ENCODE peak calls at places on chromosomes 2 and 18, in eight cellular contexts. One of them, this sample, is unnamed. For H3K27me3, the result is how much of the 10 kb centered on the place peaks cover.

GRCh38 chr2:107595749-107596148 is 230.9 kb upstream of the RGPD4 start:
- DNase-seq in lung: no peak
- DNase-seq in neuronal stem cell: no peak
- DNase-seq in NT2/D1: no peak
- DNase-seq in brain microvascular endothelial cell: peak
- DNase-seq in pancreas: no peak
- DNase-seq in bronchial epithelial cell: peak
- DNase-seq in body of pancreas: no peak
- DNase-seq in this sample: no peak

GRCh38 chr18:77218642-77219041 is 31.0 kb upstream of the GALR1 start:
- DNase-seq in pancreas: no peak
- DNase-seq in NT2/D1: no peak
- DNase-seq in brain microvascular endothelial cell: no peak
- DNase-seq in body of pancreas: no peak
- DNase-seq in lung: no peak
- DNase-seq in neuronal stem cell: no peak
- DNase-seq in bronchial epithelial cell: no peak
- DNase-seq in this sample: no peak

GRCh38 chr18:39173022-39173421 is 1607.4 kb upstream of the CELF4 start:
- DNase-seq in neuronal stem cell: no peak
- DNase-seq in bronchial epithelial cell: peak
- DNase-seq in pancreas: no peak
- DNase-seq in brain microvascular endothelial cell: no peak
- DNase-seq in lung: no peak
- DNase-seq in body of pancreas: no peak
- DNase-seq in NT2/D1: no peak
- DNase-seq in this sample: no peak

GRCh38 chr2:232321156-232321816 is 57.3 kb upstream of the ALPP start:
- DNase-seq in pancreas: no peak
- DNase-seq in body of pancreas: no peak
- DNase-seq in NT2/D1: no peak
- DNase-seq in neuronal stem cell: no peak
- DNase-seq in bronchial epithelial cell: no peak
- DNase-seq in brain microvascular endothelial cell: no peak
- DNase-seq in lung: no peak
- DNase-seq in this sample: peak

GRCh38 chr18:43882358-43882757 is 605.1 kb upstream of the SYT4 start:
- DNase-seq in pancreas: no peak
- DNase-seq in brain microvascular endothelial cell: no peak
- DNase-seq in lung: no peak
- DNase-seq in body of pancreas: no peak
- DNase-seq in bronchial epithelial cell: no peak
- DNase-seq in neuronal stem cell: no peak
- DNase-seq in NT2/D1: no peak
- DNase-seq in this sample: no peak

GRCh38 chr2:156874707-156875106 is 382.8 kb upstream of the GALNT5 start:
- DNase-seq in brain microvascular endothelial cell: no peak
- DNase-seq in pancreas: no peak
- DNase-seq in NT2/D1: no peak
- DNase-seq in lung: no peak
- DNase-seq in neuronal stem cell: no peak
- DNase-seq in body of pancreas: no peak
- DNase-seq in bronchial epithelial cell: no peak
- DNase-seq in this sample: no peak

GRCh38 chr2:238513346-238513745 is 86.6 kb downstream of the ASB1 start:
- DNase-seq in NT2/D1: peak
- DNase-seq in bronchial epithelial cell: peak
- DNase-seq in neuronal stem cell: peak
- DNase-seq in brain microvascular endothelial cell: peak
- DNase-seq in lung: peak
- DNase-seq in body of pancreas: no peak
- DNase-seq in pancreas: no peak
- DNase-seq in this sample: no peak

GRCh38 chr2:196159223-196159892 is 12.0 kb downstream of the STK17B start:
- DNase-seq in body of pancreas: no peak
- DNase-seq in NT2/D1: no peak
- DNase-seq in lung: no peak
- DNase-seq in brain microvascular endothelial cell: no peak
- DNase-seq in bronchial epithelial cell: no peak
- DNase-seq in neuronal stem cell: no peak
- DNase-seq in pancreas: no peak
- DNase-seq in this sample: no peak

GRCh38 chr2:130385709-130386108 is 29.9 kb downstream of the PTPN18 start:
- DNase-seq in brain microvascular endothelial cell: no peak
- DNase-seq in bronchial epithelial cell: no peak
- DNase-seq in neuronal stem cell: no peak
- DNase-seq in NT2/D1: no peak
- DNase-seq in lung: no peak
- DNase-seq in pancreas: no peak
- DNase-seq in body of pancreas: no peak
- DNase-seq in this sample: no peak

GRCh38 chr2:113829836-113830235 is 60.1 kb upstream of the ACTR3 start:
- DNase-seq in lung: no peak
- DNase-seq in pancreas: no peak
- DNase-seq in bronchial epithelial cell: no peak
- DNase-seq in brain microvascular endothelial cell: no peak
- DNase-seq in neuronal stem cell: no peak
- DNase-seq in NT2/D1: no peak
- DNase-seq in body of pancreas: no peak
- DNase-seq in this sample: no peak

GRCh38 chr2:113826346-113827285 is 63.3 kb upstream of the ACTR3 start:
- DNase-seq in pancreas: no peak
- DNase-seq in brain microvascular endothelial cell: no peak
- DNase-seq in lung: no peak
- DNase-seq in bronchial epithelial cell: no peak
- DNase-seq in body of pancreas: no peak
- DNase-seq in neuronal stem cell: peak
- DNase-seq in NT2/D1: peak
- DNase-seq in this sample: no peak

GRCh38 chr2:113827426-113827825 is 62.5 kb upstream of the ACTR3 start:
- DNase-seq in NT2/D1: no peak
- DNase-seq in pancreas: no peak
- DNase-seq in body of pancreas: no peak
- DNase-seq in bronchial epithelial cell: peak
- DNase-seq in brain microvascular endothelial cell: no peak
- DNase-seq in lung: no peak
- DNase-seq in neuronal stem cell: no peak
- DNase-seq in this sample: no peak

GRCh38 chr2:113829270-113829669 is 60.6 kb upstream of the ACTR3 start:
- DNase-seq in pancreas: no peak
- DNase-seq in body of pancreas: no peak
- DNase-seq in bronchial epithelial cell: no peak
- DNase-seq in NT2/D1: no peak
- DNase-seq in brain microvascular endothelial cell: no peak
- DNase-seq in neuronal stem cell: no peak
- DNase-seq in lung: no peak
- DNase-seq in this sample: no peak

DNA sequence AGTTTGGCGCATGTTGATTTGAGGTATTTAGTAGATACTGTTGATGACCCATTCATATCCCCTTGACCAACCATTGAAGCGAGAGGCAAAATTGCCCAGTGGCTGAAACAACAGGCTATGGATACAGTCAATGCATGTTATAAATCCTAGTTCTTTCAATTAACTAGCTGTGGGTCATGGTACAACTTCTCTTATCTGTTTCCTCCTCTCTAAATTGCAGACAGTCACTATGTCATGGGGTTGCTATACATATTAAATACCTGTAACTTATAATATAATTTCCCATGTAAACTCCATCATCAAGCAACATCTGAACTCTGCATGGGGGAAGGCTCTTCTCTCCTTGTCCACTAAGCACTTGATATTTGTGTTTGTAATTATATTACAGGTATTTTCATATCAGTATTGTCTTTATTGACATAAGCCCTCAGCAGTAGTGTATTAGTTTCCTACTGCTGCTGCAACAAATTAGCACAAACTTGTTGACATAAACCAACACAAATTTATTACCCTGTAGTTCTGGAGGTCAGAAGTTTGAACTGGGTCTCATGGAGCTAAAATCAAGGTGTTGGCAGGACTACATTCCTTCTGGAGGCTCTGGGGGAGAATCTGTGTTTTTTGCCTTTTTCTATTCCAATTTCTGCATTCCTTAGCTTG is 61.7 kb upstream of the ACTR3 start:
- DNase-seq in brain microvascular endothelial cell: no peak
- DNase-seq in neuronal stem cell: no peak
- DNase-seq in bronchial epithelial cell: no peak
- DNase-seq in pancreas: no peak
- DNase-seq in lung: no peak
- DNase-seq in NT2/D1: no peak
- DNase-seq in body of pancreas: no peak
- DNase-seq in this sample: no peak
- H3K4me3 ChIP-seq in brain microvascular endothelial cell: no peak
- H3K4me3 ChIP-seq in neuronal stem cell: no peak
- H3K4me3 ChIP-seq in bronchial epithelial cell: no peak
- H3K4me3 ChIP-seq in pancreas: no peak
- H3K4me3 ChIP-seq in lung: no peak
- H3K4me3 ChIP-seq in NT2/D1: no peak
- H3K4me3 ChIP-seq in body of pancreas: no peak
- H3K4me3 ChIP-seq in this sample: no peak

DNA sequence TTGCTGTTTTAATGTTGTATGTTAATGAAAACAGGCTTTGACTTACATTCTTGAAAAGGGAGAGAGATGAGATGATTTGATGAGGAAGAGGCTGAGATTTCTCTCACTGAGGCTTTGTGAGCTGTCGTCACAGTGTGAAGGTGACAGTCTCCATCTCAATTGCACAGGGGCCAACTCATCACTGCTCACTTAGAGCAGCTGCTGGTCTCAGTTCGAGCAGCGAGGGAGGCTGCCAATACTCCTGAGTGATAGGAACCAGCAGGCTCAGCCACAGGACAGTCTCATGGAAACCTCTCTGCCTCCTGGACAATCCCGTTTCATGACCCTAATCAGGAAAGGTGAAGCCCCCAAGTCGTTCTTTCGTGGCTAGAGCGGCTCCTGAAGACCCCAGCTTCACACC is 170.7 kb upstream of the SOX11 start:
- DNase-seq in pancreas: no peak
- DNase-seq in neuronal stem cell: no peak
- DNase-seq in bronchial epithelial cell: no peak
- DNase-seq in body of pancreas: no peak
- DNase-seq in brain microvascular endothelial cell: no peak
- DNase-seq in lung: no peak
- DNase-seq in NT2/D1: no peak
- DNase-seq in this sample: no peak
- H3K27me3 ChIP-seq in pancreas: under half
- H3K27me3 ChIP-seq in neuronal stem cell: under half
- H3K27me3 ChIP-seq in bronchial epithelial cell: under half
- H3K27me3 ChIP-seq in body of pancreas: under half
- H3K27me3 ChIP-seq in brain microvascular endothelial cell: under half
- H3K27me3 ChIP-seq in lung: under half
- H3K27me3 ChIP-seq in NT2/D1: under half
- H3K27me3 ChIP-seq in this sample: under half

DNA sequence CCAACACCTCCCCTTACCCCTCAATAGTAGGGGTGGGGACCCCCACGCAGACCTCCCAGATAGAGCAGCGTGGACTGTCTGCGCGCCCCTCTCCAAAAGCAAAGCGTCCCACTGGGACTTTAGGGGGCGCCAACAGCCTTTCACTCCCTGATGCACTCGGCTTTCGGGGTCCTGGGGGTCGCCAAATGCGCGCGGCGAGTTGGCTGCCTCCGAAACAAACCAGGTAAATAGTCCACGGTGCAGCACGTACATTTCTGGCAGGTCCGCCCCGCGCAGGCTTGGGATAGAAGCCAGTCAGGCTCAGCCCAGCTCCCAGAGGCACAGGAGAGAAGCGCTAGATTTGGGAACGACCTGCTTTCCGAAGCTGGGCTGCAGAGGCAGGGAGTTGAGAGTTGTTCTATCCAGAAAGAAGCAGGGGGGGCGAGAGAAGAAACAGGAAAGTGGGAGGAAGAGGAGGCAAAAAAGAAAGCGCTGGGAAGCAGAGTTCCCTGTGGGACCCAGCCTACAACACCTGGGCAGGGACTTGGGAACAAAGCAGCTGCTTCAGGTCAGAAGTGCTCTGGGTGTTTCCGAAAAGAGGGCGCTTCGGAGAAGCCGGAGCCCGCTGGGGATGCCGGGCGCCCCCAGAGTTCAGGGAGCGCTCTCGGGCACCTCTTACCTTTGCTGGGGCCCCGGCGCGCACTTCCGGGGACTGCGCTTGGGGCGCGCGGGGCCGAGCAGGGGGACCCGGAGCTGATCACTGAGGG is 544 bp downstream of the EVA1A start:
- DNase-seq in bronchial epithelial cell: peak
- DNase-seq in NT2/D1: no peak
- DNase-seq in pancreas: peak
- DNase-seq in body of pancreas: peak
- DNase-seq in lung: peak
- DNase-seq in brain microvascular endothelial cell: peak
- DNase-seq in neuronal stem cell: peak
- DNase-seq in this sample: no peak
- H3K4me3 ChIP-seq in bronchial epithelial cell: peak
- H3K4me3 ChIP-seq in NT2/D1: peak
- H3K4me3 ChIP-seq in pancreas: peak
- H3K4me3 ChIP-seq in body of pancreas: peak
- H3K4me3 ChIP-seq in lung: peak
- H3K4me3 ChIP-seq in brain microvascular endothelial cell: peak
- H3K4me3 ChIP-seq in neuronal stem cell: peak
- H3K4me3 ChIP-seq in this sample: peak

GRCh38 chr2:127585270-127585807 is 49.9 kb downstream of the MYO7B start:
- DNase-seq in lung: no peak
- DNase-seq in neuronal stem cell: no peak
- DNase-seq in bronchial epithelial cell: no peak
- DNase-seq in body of pancreas: no peak
- DNase-seq in NT2/D1: no peak
- DNase-seq in brain microvascular endothelial cell: no peak
- DNase-seq in pancreas: no peak
- DNase-seq in this sample: no peak

GRCh38 chr2:127582863-127583861 is 47.7 kb downstream of the MYO7B start:
- DNase-seq in pancreas: no peak
- DNase-seq in lung: no peak
- DNase-seq in brain microvascular endothelial cell: no peak
- DNase-seq in bronchial epithelial cell: no peak
- DNase-seq in NT2/D1: no peak
- DNase-seq in body of pancreas: no peak
- DNase-seq in neuronal stem cell: no peak
- DNase-seq in this sample: peak

GRCh38 chr2:127586136-127586535 is 50.7 kb downstream of the MYO7B start:
- DNase-seq in lung: no peak
- DNase-seq in bronchial epithelial cell: no peak
- DNase-seq in body of pancreas: no peak
- DNase-seq in pancreas: no peak
- DNase-seq in neuronal stem cell: no peak
- DNase-seq in brain microvascular endothelial cell: no peak
- DNase-seq in NT2/D1: no peak
- DNase-seq in this sample: peak

GRCh38 chr2:127584516-127585033 is 49.1 kb downstream of the MYO7B start:
- DNase-seq in brain microvascular endothelial cell: no peak
- DNase-seq in body of pancreas: no peak
- DNase-seq in lung: no peak
- DNase-seq in pancreas: no peak
- DNase-seq in NT2/D1: no peak
- DNase-seq in neuronal stem cell: no peak
- DNase-seq in bronchial epithelial cell: no peak
- DNase-seq in this sample: peak

DNA sequence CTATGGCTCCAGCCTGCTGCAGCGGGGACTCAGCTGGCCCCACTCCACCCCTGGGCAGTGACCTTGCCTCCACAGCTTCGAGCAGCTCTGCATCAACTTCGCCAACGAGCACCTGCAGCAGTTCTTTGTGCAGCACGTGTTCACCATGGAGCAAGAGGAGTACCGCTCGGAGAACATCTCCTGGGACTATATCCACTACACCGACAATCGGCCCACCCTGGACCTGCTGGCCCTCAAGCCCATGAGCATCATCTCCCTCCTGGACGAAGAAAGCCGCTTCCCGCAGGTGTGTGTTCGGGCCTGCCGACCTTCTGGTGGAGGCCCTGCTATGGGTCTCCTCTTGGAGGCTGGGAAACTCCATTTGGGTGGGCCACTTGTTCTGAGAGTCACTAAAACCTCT is 48.6 kb downstream of the MYO7B start:
- DNase-seq in NT2/D1: no peak
- DNase-seq in body of pancreas: no peak
- DNase-seq in neuronal stem cell: no peak
- DNase-seq in pancreas: no peak
- DNase-seq in bronchial epithelial cell: no peak
- DNase-seq in brain microvascular endothelial cell: no peak
- DNase-seq in lung: no peak
- DNase-seq in this sample: peak
- H3K27me3 ChIP-seq in NT2/D1: under half
- H3K27me3 ChIP-seq in body of pancreas: under half
- H3K27me3 ChIP-seq in neuronal stem cell: under half
- H3K27me3 ChIP-seq in pancreas: under half
- H3K27me3 ChIP-seq in bronchial epithelial cell: under half
- H3K27me3 ChIP-seq in brain microvascular endothelial cell: under half
- H3K27me3 ChIP-seq in lung: under half
- H3K27me3 ChIP-seq in this sample: under half

This sample was measured in stomach.